ENCODE peak calls at places on chromosomes 6 and 20, in four cellular contexts. J, Y, P and U are unnamed samples.

GRCh38 chr6:143806282-143807102 is 36.6 kb upstream of the LTV1 start:
- DNase-seq in J (no peak), Y (no peak), P (peak; percentile 18), U (no peak)

GRCh38 chr6:36479256-36479655 is 36.5 kb downstream of the KCTD20 start:
- DNase-seq in J (no peak), Y (no peak), P (no peak), U (no peak)

GRCh38 chr6:3481640-3482039 is 24.8 kb upstream of the SLC22A23 start:
- DNase-seq in J (no peak), Y (no peak), P (no peak), U (no peak)

GRCh38 chr20:44614525-44614924 is 32.1 kb downstream of the PKIG start:
- DNase-seq in J (no peak), Y (no peak), P (peak; percentile 56), U (no peak)

GRCh38 chr20:29763821-29764511 is 1493.5 kb upstream of the DEFB115 start:
- DNase-seq in J (no peak), Y (no peak), P (no peak), U (no peak)

GRCh38 chr6:155349129-155349528 is 34.8 kb upstream of the TFB1M start:
- DNase-seq in J (no peak), Y (no peak), P (no peak), U (no peak)

GRCh38 chr6:122735618-122736017 is 43.9 kb upstream of the FABP7 start:
- DNase-seq in J (no peak), Y (no peak), P (no peak), U (no peak)

GRCh38 chr6:151263035-151263434 is 23.3 kb downstream of the AKAP12 start:
- DNase-seq in J (no peak), Y (no peak), P (no peak), U (no peak)

GRCh38 chr20:50885068-50885467 is 46.2 kb downstream of the ADNP start:
- DNase-seq in J (no peak), Y (no peak), P (no peak), U (no peak)

GRCh38 chr20:48629069-48629959 is 198.5 kb downstream of the PREX1 start:
- DNase-seq in J (no peak), Y (no peak), P (no peak), U (no peak)

GRCh38 chr6:157135691-157136090 is 187.6 kb downstream of the TMEM242 start:
- DNase-seq in J (no peak), Y (no peak), P (no peak), U (no peak)

GRCh38 chr6:15023448-15023847 is 222.4 kb upstream of the JARID2 start:
- DNase-seq in J (no peak), Y (no peak), P (no peak), U (no peak)

GRCh38 chr20:39112196-39112743 is 150.1 kb downstream of the DHX35 start:
- DNase-seq in J (peak; percentile 64), Y (peak; percentile 88), P (peak; percentile 40), U (no peak)

GRCh38 chr6:158313989-158314388 is 1.7 kb downstream of the TULP4 start:
- DNase-seq in J (no peak), Y (no peak), P (no peak), U (no peak)

GRCh38 chr20:24109537-24109936 is 121.0 kb upstream of the GGTLC1 start:
- DNase-seq in J (no peak), Y (no peak), P (no peak), U (no peak)

GRCh38 chr6:148179786-148180185 is 162.9 kb upstream of the SASH1 start:
- DNase-seq in J (no peak), Y (peak; percentile 70), P (no peak), U (no peak)

GRCh38 chr20:45456632-45457031 is 12.9 kb upstream of the WFDC2 start:
- DNase-seq in J (no peak), Y (peak; percentile 89), P (no peak), U (no peak)

GRCh38 chr6:2973656-2974055 is 2.3 kb upstream of the SERPINB6 start:
- DNase-seq in J (no peak), Y (peak; percentile 27), P (no peak), U (no peak)

GRCh38 chr6:161434921-161435411 is 161.1 kb upstream of the AGPAT4 start:
- DNase-seq in J (no peak), Y (no peak), P (peak; percentile 51), U (no peak)

GRCh38 chr6:80528115-80528514 is 421.6 kb downstream of the BCKDHB start:
- DNase-seq in J (no peak), Y (no peak), P (no peak), U (no peak)

GRCh38 chr6:56954389-56955170 is at the start of gene BEND6:
- DNase-seq in J (peak; percentile 71), Y (peak; percentile 87), P (peak; percentile 13), U (no peak)

GRCh38 chr20:20531283-20531682 is 163.4 kb downstream of the INSM1 start:
- DNase-seq in J (no peak), Y (no peak), P (no peak), U (no peak)

GRCh38 chr20:32823078-32823477 is 3.3 kb downstream of the MAPRE1 start:
- DNase-seq in J (no peak), Y (no peak), P (no peak), U (no peak)

GRCh38 chr6:10800810-10801209 is 37.5 kb downstream of the MAK start:
- DNase-seq in J (no peak), Y (no peak), P (no peak), U (no peak)

GRCh38 chr6:45577836-45578504 is 200.2 kb upstream of the SUPT3H start:
- DNase-seq in J (no peak), Y (no peak), P (no peak), U (no peak)

GRCh38 chr6:33768644-33769120 is 20.2 kb downstream of the LEMD2 start:
- DNase-seq in J (peak; percentile 95), Y (peak; percentile 96), P (peak; percentile 77), U (peak; percentile 60)

GRCh38 chr6:112468359-112468758 is 121.2 kb downstream of the RFPL4B start:
- DNase-seq in J (no peak), Y (no peak), P (no peak), U (no peak)

GRCh38 chr20:18288748-18289705 is 700 bp downstream of the ZNF133 start:
- DNase-seq in J (no peak), Y (peak; percentile 65), P (no peak), U (no peak)
- TF ChIP-seq CTCF in J (no peak), Y (no peak), P (no peak), U (no peak)

DNA sequence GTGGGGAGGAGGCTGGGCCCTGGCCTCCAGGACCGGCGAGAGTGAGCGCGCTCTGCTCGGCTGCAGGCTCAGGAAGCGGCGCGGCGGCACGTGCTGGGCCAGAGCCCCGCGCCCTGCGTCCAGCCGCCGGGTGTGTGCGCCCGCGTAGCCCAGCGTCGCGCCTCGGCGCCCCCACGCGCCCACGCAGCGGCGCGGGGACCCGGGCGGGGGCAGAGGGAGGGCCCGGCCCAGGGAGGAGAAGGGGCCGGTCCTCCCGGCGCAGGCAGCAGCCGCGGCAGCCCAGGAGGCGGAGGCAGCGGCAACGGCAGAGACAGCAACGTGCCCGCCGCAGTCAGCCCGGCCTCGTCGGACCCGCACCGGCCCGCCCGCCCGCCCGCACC is at the start of gene EYA2:
- DNase-seq in J (no peak), Y (peak; percentile 75), P (no peak), U (no peak)
- H3K4me3 ChIP-seq in J (peak within 1 kb of the TSS; percentile 0), Y (peak within 1 kb of the TSS; percentile 90), P (peak within 1 kb of the TSS; percentile 42), U (peak within 1 kb of the TSS; percentile 74)

GRCh38 chr20:53734006-53734688 is 140.5 kb upstream of the ZNF217 start:
- DNase-seq in J (no peak), Y (peak; percentile 78), P (no peak), U (no peak)
- TF ChIP-seq CTCF in J (no peak), Y (no peak), P (no peak), U (no peak)

GRCh38 chr6:18503187-18503586 is 116.0 kb downstream of the RNF144B start:
- DNase-seq in J (no peak), Y (no peak), P (no peak), U (no peak)
- H3K4me3 ChIP-seq in J (no peak overlapping the region), Y (no peak overlapping the region), P (no peak overlapping the region), U (peak overlapping the region; percentile 61)

GRCh38 chr6:24566020-24566752 is 71.4 kb downstream of the ALDH5A1 start:
- DNase-seq in J (no peak), Y (no peak), P (no peak), U (no peak)

GRCh38 chr6:24558516-24558915 is 63.7 kb downstream of the ALDH5A1 start:
- DNase-seq in J (no peak), Y (no peak), P (no peak), U (no peak)

GRCh38 chr6:24568687-24569086 is 73.9 kb downstream of the ALDH5A1 start:
- DNase-seq in J (no peak), Y (no peak), P (no peak), U (no peak)

GRCh38 chr6:24565196-24565595 is 70.4 kb downstream of the ALDH5A1 start:
- DNase-seq in J (no peak), Y (no peak), P (no peak), U (no peak)

GRCh38 chr6:24564081-24564480 is 69.3 kb downstream of the ALDH5A1 start:
- DNase-seq in J (no peak), Y (peak; percentile 52), P (no peak), U (no peak)
- TF ChIP-seq CTCF in J (no peak), Y (peak; percentile 41), P (no peak), U (no peak)

GRCh38 chr20:409697-410559 is 1.8 kb downstream of the RBCK1 start:
- DNase-seq in J (peak; percentile 53), Y (no peak), P (no peak), U (no peak)
- H3K4me3 ChIP-seq in J (no peak overlapping the region), Y (peak overlapping the region; percentile 92), P (no peak overlapping the region), U (peak overlapping the region; percentile 100)

GRCh38 chr6:107179004-107179403 is 63.7 kb upstream of the BEND3 start:
- DNase-seq in J (no peak), Y (no peak), P (no peak), U (no peak)
- TF ChIP-seq CTCF in J (no peak), Y (peak; percentile 65), P (peak; percentile 21), U (no peak)

GRCh38 chr20:4638826-4639225 is 82.9 kb upstream of the PRND start:
- DNase-seq in J (no peak), Y (no peak), P (no peak), U (no peak)

GRCh38 chr20:4633379-4633778 is 88.3 kb upstream of the PRND start:
- DNase-seq in J (no peak), Y (no peak), P (no peak), U (no peak)

GRCh38 chr20:4637081-4637797 is 84.5 kb upstream of the PRND start:
- DNase-seq in J (no peak), Y (no peak), P (no peak), U (no peak)

GRCh38 chr20:4633780-4634179 is 87.9 kb upstream of the PRND start:
- DNase-seq in J (no peak), Y (no peak), P (no peak), U (no peak)
- H3K4me3 ChIP-seq in J (no peak overlapping the region), Y (no peak overlapping the region), P (no peak overlapping the region), U (no peak overlapping the region)